ENCODE peak calls at places on chromosomes 16 and 17, in eight cellular contexts. Q, J, Z, F, I, P, U and Y are unnamed samples.

GRCh38 chr16:85142771-85143211 is 30.5 kb upstream of the CIBAR2 start:
- DNase-seq in J (no peak), I (no peak), Q (no peak), P (no peak), Z (no peak), U (no peak), F (no peak), Y (no peak)

GRCh38 chr17:49696233-49696761 is 11.5 kb downstream of the SLC35B1 start:
- DNase-seq in J (no peak), I (no peak), F (peak), P (no peak), Z (no peak), U (peak), Q (no peak), Y (no peak)

GRCh38 chr17:66296289-66296725 is 6.1 kb upstream of the PRKCA start:
- DNase-seq in Z (no peak), F (no peak), J (no peak), I (no peak), U (no peak), Q (no peak), P (no peak), Y (no peak)

GRCh38 chr16:57882206-57882605 is 79.9 kb upstream of the KIFC3 start:
- DNase-seq in Z (no peak), J (no peak), U (no peak), Q (no peak), I (no peak), P (no peak), F (no peak), Y (no peak)

GRCh38 chr17:42068979-42069378 is 18.6 kb upstream of the C17orf113 start:
- DNase-seq in J (no peak), Q (no peak), U (no peak), I (no peak), F (no peak), Z (no peak), P (no peak), Y (no peak)

GRCh38 chr16:79816081-79816497 is 215.6 kb upstream of the MAF start:
- DNase-seq in Q (no peak), J (no peak), Z (no peak), F (no peak), P (no peak), U (no peak), I (no peak), Y (no peak)

GRCh38 chr17:78351449-78352006 is 8.3 kb downstream of the SOCS3 start:
- DNase-seq in Z (no peak), U (no peak), I (peak), P (peak), F (no peak), J (peak), Q (no peak), Y (no peak)

GRCh38 chr16:82108101-82108500 is 61.9 kb downstream of the MPHOSPH6 start:
- DNase-seq in J (no peak), Z (no peak), Q (no peak), P (no peak), I (no peak), U (no peak), F (no peak), Y (no peak)